ENCODE peak calls at places on chromosomes 6 and 20, in four cellular contexts. One of them, this sample, is unnamed.

GRCh38 chr6:13724174-13724573 is 12.5 kb upstream of the RANBP9 start:
- DNase-seq in pulmonary artery endothelial cell: no peak
- DNase-seq in ELR: peak
- DNase-seq in activated CD4-positive, alpha-beta T cell treated with anti-CD3 and anti-CD28 coated beads, Interleukin-2, amount 10 ng/mL, durations not matched to agents 7 days and 5 days: no peak
- DNase-seq in this sample: no peak

GRCh38 chr20:11302436-11302835 is 615.3 kb upstream of the BTBD3 start:
- DNase-seq in pulmonary artery endothelial cell: no peak
- DNase-seq in ELR: peak
- DNase-seq in activated CD4-positive, alpha-beta T cell treated with anti-CD3 and anti-CD28 coated beads, Interleukin-2, amount 10 ng/mL, durations not matched to agents 7 days and 5 days: no peak
- DNase-seq in this sample: no peak

GRCh38 chr6:31395832-31396231 is 7.6 kb upstream of the MICA start:
- DNase-seq in pulmonary artery endothelial cell: no peak
- DNase-seq in ELR: no peak
- DNase-seq in activated CD4-positive, alpha-beta T cell treated with anti-CD3 and anti-CD28 coated beads, Interleukin-2, amount 10 ng/mL, durations not matched to agents 7 days and 5 days: no peak
- DNase-seq in this sample: no peak

GRCh38 chr20:50335866-50336265 is 145.2 kb downstream of the CEBPB start:
- DNase-seq in pulmonary artery endothelial cell: no peak
- DNase-seq in ELR: no peak
- DNase-seq in activated CD4-positive, alpha-beta T cell treated with anti-CD3 and anti-CD28 coated beads, Interleukin-2, amount 10 ng/mL, durations not matched to agents 7 days and 5 days: no peak
- DNase-seq in this sample: no peak

GRCh38 chr20:10856237-10856636 is 182.4 kb upstream of the JAG1 start:
- DNase-seq in pulmonary artery endothelial cell: no peak
- DNase-seq in ELR: no peak
- DNase-seq in activated CD4-positive, alpha-beta T cell treated with anti-CD3 and anti-CD28 coated beads, Interleukin-2, amount 10 ng/mL, durations not matched to agents 7 days and 5 days: no peak
- DNase-seq in this sample: no peak

GRCh38 chr20:42941629-42942028 is 248.1 kb downstream of the PTPRT start:
- DNase-seq in pulmonary artery endothelial cell: no peak
- DNase-seq in ELR: no peak
- DNase-seq in activated CD4-positive, alpha-beta T cell treated with anti-CD3 and anti-CD28 coated beads, Interleukin-2, amount 10 ng/mL, durations not matched to agents 7 days and 5 days: no peak
- DNase-seq in this sample: no peak

GRCh38 chr6:97085772-97086171 is 161.2 kb downstream of the KLHL32 start:
- DNase-seq in pulmonary artery endothelial cell: no peak
- DNase-seq in ELR: no peak
- DNase-seq in activated CD4-positive, alpha-beta T cell treated with anti-CD3 and anti-CD28 coated beads, Interleukin-2, amount 10 ng/mL, durations not matched to agents 7 days and 5 days: no peak
- DNase-seq in this sample: no peak

GRCh38 chr6:124987999-124988591 is 25.9 kb downstream of the RNF217 start:
- DNase-seq in pulmonary artery endothelial cell: no peak
- DNase-seq in ELR: no peak
- DNase-seq in activated CD4-positive, alpha-beta T cell treated with anti-CD3 and anti-CD28 coated beads, Interleukin-2, amount 10 ng/mL, durations not matched to agents 7 days and 5 days: no peak
- DNase-seq in this sample: no peak

GRCh38 chr20:19889011-19889953 is 127.9 kb upstream of the NAA20 start:
- DNase-seq in pulmonary artery endothelial cell: peak
- DNase-seq in ELR: peak
- DNase-seq in activated CD4-positive, alpha-beta T cell treated with anti-CD3 and anti-CD28 coated beads, Interleukin-2, amount 10 ng/mL, durations not matched to agents 7 days and 5 days: no peak
- DNase-seq in this sample: no peak

GRCh38 chr6:15876406-15876805 is 213.6 kb upstream of the DTNBP1 start:
- DNase-seq in pulmonary artery endothelial cell: no peak
- DNase-seq in ELR: peak
- DNase-seq in activated CD4-positive, alpha-beta T cell treated with anti-CD3 and anti-CD28 coated beads, Interleukin-2, amount 10 ng/mL, durations not matched to agents 7 days and 5 days: no peak
- DNase-seq in this sample: no peak

GRCh38 chr6:98957440-98957839 is 9.7 kb upstream of the FBXL4 start:
- DNase-seq in pulmonary artery endothelial cell: peak
- DNase-seq in ELR: peak
- DNase-seq in activated CD4-positive, alpha-beta T cell treated with anti-CD3 and anti-CD28 coated beads, Interleukin-2, amount 10 ng/mL, durations not matched to agents 7 days and 5 days: no peak
- DNase-seq in this sample: no peak

GRCh38 chr20:35226775-35227681 is 538 bp downstream of the MMP24 start:
- DNase-seq in pulmonary artery endothelial cell: no peak
- DNase-seq in ELR: peak
- DNase-seq in activated CD4-positive, alpha-beta T cell treated with anti-CD3 and anti-CD28 coated beads, Interleukin-2, amount 10 ng/mL, durations not matched to agents 7 days and 5 days: peak
- DNase-seq in this sample: peak

GRCh38 chr20:58772786-58773185 is 77.9 kb downstream of the GNAS-AS1 start:
- DNase-seq in pulmonary artery endothelial cell: no peak
- DNase-seq in ELR: no peak
- DNase-seq in activated CD4-positive, alpha-beta T cell treated with anti-CD3 and anti-CD28 coated beads, Interleukin-2, amount 10 ng/mL, durations not matched to agents 7 days and 5 days: no peak
- DNase-seq in this sample: no peak

GRCh38 chr6:345747-346388 is 45.7 kb upstream of the IRF4 start:
- DNase-seq in pulmonary artery endothelial cell: no peak
- DNase-seq in ELR: no peak
- DNase-seq in activated CD4-positive, alpha-beta T cell treated with anti-CD3 and anti-CD28 coated beads, Interleukin-2, amount 10 ng/mL, durations not matched to agents 7 days and 5 days: no peak
- DNase-seq in this sample: no peak

GRCh38 chr6:10522929-10523573 is 1.9 kb downstream of the GCNT2 start:
- DNase-seq in pulmonary artery endothelial cell: no peak
- DNase-seq in ELR: no peak
- DNase-seq in activated CD4-positive, alpha-beta T cell treated with anti-CD3 and anti-CD28 coated beads, Interleukin-2, amount 10 ng/mL, durations not matched to agents 7 days and 5 days: no peak
- DNase-seq in this sample: no peak

GRCh38 chr6:159691963-159692287 is 1.1 kb downstream of the SOD2 start:
- DNase-seq in pulmonary artery endothelial cell: no peak
- DNase-seq in ELR: no peak
- DNase-seq in activated CD4-positive, alpha-beta T cell treated with anti-CD3 and anti-CD28 coated beads, Interleukin-2, amount 10 ng/mL, durations not matched to agents 7 days and 5 days: no peak
- DNase-seq in this sample: no peak

GRCh38 chr20:50085481-50086365 is 27.2 kb downstream of the UBE2V1 start:
- DNase-seq in pulmonary artery endothelial cell: peak
- DNase-seq in ELR: peak
- DNase-seq in activated CD4-positive, alpha-beta T cell treated with anti-CD3 and anti-CD28 coated beads, Interleukin-2, amount 10 ng/mL, durations not matched to agents 7 days and 5 days: peak
- DNase-seq in this sample: peak

GRCh38 chr6:1028744-1029143 is 283.2 kb upstream of the FOXQ1 start:
- DNase-seq in pulmonary artery endothelial cell: no peak
- DNase-seq in ELR: no peak
- DNase-seq in activated CD4-positive, alpha-beta T cell treated with anti-CD3 and anti-CD28 coated beads, Interleukin-2, amount 10 ng/mL, durations not matched to agents 7 days and 5 days: no peak
- DNase-seq in this sample: no peak

GRCh38 chr6:145887969-145888368 is 73.4 kb upstream of the FBXO30 start:
- DNase-seq in pulmonary artery endothelial cell: no peak
- DNase-seq in ELR: peak
- DNase-seq in activated CD4-positive, alpha-beta T cell treated with anti-CD3 and anti-CD28 coated beads, Interleukin-2, amount 10 ng/mL, durations not matched to agents 7 days and 5 days: no peak
- DNase-seq in this sample: no peak

GRCh38 chr6:168860987-168861386 is 392.7 kb downstream of the THBS2 start:
- DNase-seq in pulmonary artery endothelial cell: no peak
- DNase-seq in ELR: no peak
- DNase-seq in activated CD4-positive, alpha-beta T cell treated with anti-CD3 and anti-CD28 coated beads, Interleukin-2, amount 10 ng/mL, durations not matched to agents 7 days and 5 days: no peak
- DNase-seq in this sample: no peak

GRCh38 chr6:132520953-132521352 is 8.0 kb upstream of the STX7 start:
- DNase-seq in pulmonary artery endothelial cell: no peak
- DNase-seq in ELR: peak
- DNase-seq in activated CD4-positive, alpha-beta T cell treated with anti-CD3 and anti-CD28 coated beads, Interleukin-2, amount 10 ng/mL, durations not matched to agents 7 days and 5 days: no peak
- DNase-seq in this sample: no peak

GRCh38 chr20:43948455-43948854 is 33.8 kb downstream of the TOX2 start:
- DNase-seq in pulmonary artery endothelial cell: no peak
- DNase-seq in ELR: no peak
- DNase-seq in activated CD4-positive, alpha-beta T cell treated with anti-CD3 and anti-CD28 coated beads, Interleukin-2, amount 10 ng/mL, durations not matched to agents 7 days and 5 days: no peak
- DNase-seq in this sample: no peak

GRCh38 chr6:82915666-82916065 is 150.0 kb downstream of the UBE3D start:
- DNase-seq in pulmonary artery endothelial cell: no peak
- DNase-seq in ELR: no peak
- DNase-seq in activated CD4-positive, alpha-beta T cell treated with anti-CD3 and anti-CD28 coated beads, Interleukin-2, amount 10 ng/mL, durations not matched to agents 7 days and 5 days: no peak
- DNase-seq in this sample: no peak

GRCh38 chr20:43379239-43379917 is 78.3 kb upstream of the SRSF6 start:
- DNase-seq in pulmonary artery endothelial cell: no peak
- DNase-seq in ELR: peak
- DNase-seq in activated CD4-positive, alpha-beta T cell treated with anti-CD3 and anti-CD28 coated beads, Interleukin-2, amount 10 ng/mL, durations not matched to agents 7 days and 5 days: no peak
- DNase-seq in this sample: no peak

GRCh38 chr20:46826343-46826984 is 68.2 kb upstream of the EYA2 start:
- DNase-seq in pulmonary artery endothelial cell: no peak
- DNase-seq in ELR: peak
- DNase-seq in activated CD4-positive, alpha-beta T cell treated with anti-CD3 and anti-CD28 coated beads, Interleukin-2, amount 10 ng/mL, durations not matched to agents 7 days and 5 days: no peak
- DNase-seq in this sample: no peak

GRCh38 chr6:110518281-110518623 is 41.8 kb upstream of the SLC22A16 start:
- DNase-seq in pulmonary artery endothelial cell: no peak
- DNase-seq in ELR: peak
- DNase-seq in activated CD4-positive, alpha-beta T cell treated with anti-CD3 and anti-CD28 coated beads, Interleukin-2, amount 10 ng/mL, durations not matched to agents 7 days and 5 days: no peak
- DNase-seq in this sample: no peak

GRCh38 chr6:124190256-124190655 is 386.6 kb downstream of the NKAIN2 start:
- DNase-seq in pulmonary artery endothelial cell: no peak
- DNase-seq in ELR: no peak
- DNase-seq in activated CD4-positive, alpha-beta T cell treated with anti-CD3 and anti-CD28 coated beads, Interleukin-2, amount 10 ng/mL, durations not matched to agents 7 days and 5 days: no peak
- DNase-seq in this sample: no peak

GRCh38 chr6:33147807-33148666 is 44.2 kb downstream of the COL11A2 start:
- DNase-seq in pulmonary artery endothelial cell: no peak
- DNase-seq in ELR: peak
- DNase-seq in activated CD4-positive, alpha-beta T cell treated with anti-CD3 and anti-CD28 coated beads, Interleukin-2, amount 10 ng/mL, durations not matched to agents 7 days and 5 days: no peak
- DNase-seq in this sample: no peak

GRCh38 chr6:164344801-164345291 is 930.3 kb downstream of the QKI start:
- DNase-seq in pulmonary artery endothelial cell: no peak
- DNase-seq in ELR: no peak
- DNase-seq in activated CD4-positive, alpha-beta T cell treated with anti-CD3 and anti-CD28 coated beads, Interleukin-2, amount 10 ng/mL, durations not matched to agents 7 days and 5 days: no peak
- DNase-seq in this sample: no peak

GRCh38 chr6:163263998-163264661 is 150.4 kb upstream of the QKI start:
- DNase-seq in pulmonary artery endothelial cell: no peak
- DNase-seq in ELR: no peak
- DNase-seq in activated CD4-positive, alpha-beta T cell treated with anti-CD3 and anti-CD28 coated beads, Interleukin-2, amount 10 ng/mL, durations not matched to agents 7 days and 5 days: no peak
- DNase-seq in this sample: no peak

GRCh38 chr6:5190467-5190866 is 70.3 kb downstream of the LYRM4 start:
- DNase-seq in pulmonary artery endothelial cell: peak
- DNase-seq in ELR: peak
- DNase-seq in activated CD4-positive, alpha-beta T cell treated with anti-CD3 and anti-CD28 coated beads, Interleukin-2, amount 10 ng/mL, durations not matched to agents 7 days and 5 days: no peak
- DNase-seq in this sample: no peak